ENCODE peak calls at places on chromosomes 7 and 10, in seven cellular contexts. One of them, this sample, is unnamed. For H3K36me3, the result is how much of the 10 kb centered on the place peaks cover.

GRCh38 chr7:28682811-28683210 is 270.5 kb downstream of the CREB5 start:
- DNase-seq in mesendoderm: no peak
- DNase-seq in heart left ventricle: no peak
- DNase-seq in lower lobe of right lung: no peak
- DNase-seq in upper lobe of left lung: no peak
- DNase-seq in colonic mucosa: no peak
- DNase-seq in body of pancreas: no peak
- DNase-seq in this sample: no peak

GRCh38 chr7:43138710-43139601 is 26.5 kb downstream of the HECW1 start:
- DNase-seq in lower lobe of right lung: no peak
- DNase-seq in mesendoderm: peak
- DNase-seq in upper lobe of left lung: no peak
- DNase-seq in body of pancreas: no peak
- DNase-seq in heart left ventricle: no peak
- DNase-seq in colonic mucosa: no peak
- DNase-seq in this sample: no peak

GRCh38 chr10:60618861-60619260 is 159.4 kb upstream of the CDK1 start:
- DNase-seq in lower lobe of right lung: no peak
- DNase-seq in upper lobe of left lung: no peak
- DNase-seq in mesendoderm: no peak
- DNase-seq in colonic mucosa: no peak
- DNase-seq in body of pancreas: no peak
- DNase-seq in heart left ventricle: no peak
- DNase-seq in this sample: no peak

GRCh38 chr7:973312-973711 is 2.0 kb downstream of the COX19 start:
- DNase-seq in mesendoderm: no peak
- DNase-seq in body of pancreas: no peak
- DNase-seq in lower lobe of right lung: no peak
- DNase-seq in heart left ventricle: no peak
- DNase-seq in colonic mucosa: no peak
- DNase-seq in upper lobe of left lung: no peak
- DNase-seq in this sample: no peak

GRCh38 chr10:130495116-130495862 is 359.1 kb downstream of the GLRX3 start:
- DNase-seq in colonic mucosa: no peak
- DNase-seq in body of pancreas: no peak
- DNase-seq in heart left ventricle: no peak
- DNase-seq in mesendoderm: no peak
- DNase-seq in lower lobe of right lung: no peak
- DNase-seq in upper lobe of left lung: peak
- DNase-seq in this sample: no peak

GRCh38 chr10:32957341-32958084 is 517 bp downstream of the ITGB1 start:
- DNase-seq in colonic mucosa: peak
- DNase-seq in lower lobe of right lung: peak
- DNase-seq in upper lobe of left lung: peak
- DNase-seq in mesendoderm: peak
- DNase-seq in body of pancreas: peak
- DNase-seq in heart left ventricle: peak
- DNase-seq in this sample: peak

GRCh38 chr10:120951288-120951687 is 100.1 kb downstream of the WDR11 start:
- DNase-seq in upper lobe of left lung: no peak
- DNase-seq in heart left ventricle: no peak
- DNase-seq in colonic mucosa: no peak
- DNase-seq in lower lobe of right lung: no peak
- DNase-seq in mesendoderm: peak
- DNase-seq in body of pancreas: no peak
- DNase-seq in this sample: no peak

GRCh38 chr7:149126662-149127321 is 668 bp upstream of the ZNF425 start:
- DNase-seq in lower lobe of right lung: peak
- DNase-seq in body of pancreas: peak
- DNase-seq in heart left ventricle: peak
- DNase-seq in upper lobe of left lung: peak
- DNase-seq in colonic mucosa: peak
- DNase-seq in mesendoderm: peak
- DNase-seq in this sample: peak

GRCh38 chr7:158325530-158326381 is 261.9 kb downstream of the PTPRN2 start:
- DNase-seq in heart left ventricle: no peak
- DNase-seq in colonic mucosa: no peak
- DNase-seq in body of pancreas: peak
- DNase-seq in mesendoderm: peak
- DNase-seq in upper lobe of left lung: peak
- DNase-seq in lower lobe of right lung: no peak
- DNase-seq in this sample: peak

GRCh38 chr10:5611899-5612680 is 54.3 kb downstream of the ASB13 start:
- DNase-seq in colonic mucosa: no peak
- DNase-seq in body of pancreas: no peak
- DNase-seq in lower lobe of right lung: peak
- DNase-seq in heart left ventricle: no peak
- DNase-seq in upper lobe of left lung: no peak
- DNase-seq in mesendoderm: no peak
- DNase-seq in this sample: no peak

GRCh38 chr7:41987-42386 is 150.4 kb upstream of the FAM20C start:
- DNase-seq in mesendoderm: no peak
- DNase-seq in heart left ventricle: no peak
- DNase-seq in upper lobe of left lung: no peak
- DNase-seq in colonic mucosa: peak
- DNase-seq in lower lobe of right lung: peak
- DNase-seq in body of pancreas: no peak
- DNase-seq in this sample: peak

GRCh38 chr7:156577645-156578577 is 62.7 kb upstream of the RNF32 start:
- DNase-seq in heart left ventricle: no peak
- DNase-seq in body of pancreas: no peak
- DNase-seq in upper lobe of left lung: no peak
- DNase-seq in colonic mucosa: no peak
- DNase-seq in mesendoderm: no peak
- DNase-seq in lower lobe of right lung: no peak
- DNase-seq in this sample: no peak

GRCh38 chr10:48456361-48456804 is 148.5 kb downstream of the ARHGAP22 start:
- DNase-seq in body of pancreas: peak
- DNase-seq in lower lobe of right lung: peak
- DNase-seq in mesendoderm: no peak
- DNase-seq in heart left ventricle: peak
- DNase-seq in upper lobe of left lung: peak
- DNase-seq in colonic mucosa: peak
- DNase-seq in this sample: no peak

GRCh38 chr10:26472440-26472778 is 34.3 kb downstream of the APBB1IP start:
- DNase-seq in colonic mucosa: no peak
- DNase-seq in upper lobe of left lung: no peak
- DNase-seq in heart left ventricle: no peak
- DNase-seq in mesendoderm: no peak
- DNase-seq in lower lobe of right lung: no peak
- DNase-seq in body of pancreas: no peak
- DNase-seq in this sample: no peak

GRCh38 chr7:27199820-27200760 is at the start of gene HOXA13:
- DNase-seq in heart left ventricle: no peak
- DNase-seq in upper lobe of left lung: peak
- DNase-seq in body of pancreas: no peak
- DNase-seq in mesendoderm: no peak
- DNase-seq in colonic mucosa: peak
- DNase-seq in lower lobe of right lung: no peak
- DNase-seq in this sample: no peak

GRCh38 chr7:75624134-75624832 is 114.5 kb downstream of the HIP1 start:
- DNase-seq in lower lobe of right lung: peak
- DNase-seq in heart left ventricle: peak
- DNase-seq in mesendoderm: peak
- DNase-seq in body of pancreas: peak
- DNase-seq in upper lobe of left lung: no peak
- DNase-seq in colonic mucosa: no peak
- DNase-seq in this sample: peak

GRCh38 chr7:157140118-157140905 is 1.6 kb downstream of the UBE3C start:
- DNase-seq in colonic mucosa: no peak
- DNase-seq in lower lobe of right lung: no peak
- DNase-seq in mesendoderm: no peak
- DNase-seq in heart left ventricle: no peak
- DNase-seq in body of pancreas: no peak
- DNase-seq in upper lobe of left lung: peak
- DNase-seq in this sample: no peak

GRCh38 chr10:23496727-23497126 is 57.9 kb downstream of the OTUD1 start:
- DNase-seq in mesendoderm: no peak
- DNase-seq in lower lobe of right lung: no peak
- DNase-seq in heart left ventricle: no peak
- DNase-seq in body of pancreas: no peak
- DNase-seq in colonic mucosa: no peak
- DNase-seq in upper lobe of left lung: no peak
- DNase-seq in this sample: no peak

GRCh38 chr7:85602196-85602595 is 415.3 kb upstream of the SEMA3D start:
- DNase-seq in body of pancreas: no peak
- DNase-seq in lower lobe of right lung: no peak
- DNase-seq in colonic mucosa: no peak
- DNase-seq in mesendoderm: no peak
- DNase-seq in heart left ventricle: no peak
- DNase-seq in upper lobe of left lung: no peak
- DNase-seq in this sample: no peak

GRCh38 chr7:115933463-115933862 is 97.1 kb downstream of the TFEC start:
- DNase-seq in colonic mucosa: no peak
- DNase-seq in body of pancreas: no peak
- DNase-seq in heart left ventricle: no peak
- DNase-seq in lower lobe of right lung: no peak
- DNase-seq in upper lobe of left lung: no peak
- DNase-seq in mesendoderm: no peak
- DNase-seq in this sample: no peak

GRCh38 chr7:285731-286130 is 4.2 kb upstream of the FOXL3 start:
- DNase-seq in colonic mucosa: peak
- DNase-seq in body of pancreas: no peak
- DNase-seq in mesendoderm: no peak
- DNase-seq in heart left ventricle: no peak
- DNase-seq in upper lobe of left lung: no peak
- DNase-seq in lower lobe of right lung: peak
- DNase-seq in this sample: no peak

GRCh38 chr10:45201271-45201670 is 114.1 kb downstream of the OR13A1 start:
- DNase-seq in upper lobe of left lung: no peak
- DNase-seq in lower lobe of right lung: no peak
- DNase-seq in mesendoderm: no peak
- DNase-seq in body of pancreas: no peak
- DNase-seq in colonic mucosa: no peak
- DNase-seq in heart left ventricle: no peak
- DNase-seq in this sample: no peak

GRCh38 chr10:28719789-28720436 is 42.6 kb downstream of the BAMBI start:
- DNase-seq in mesendoderm: peak
- DNase-seq in heart left ventricle: no peak
- DNase-seq in body of pancreas: no peak
- DNase-seq in colonic mucosa: no peak
- DNase-seq in lower lobe of right lung: no peak
- DNase-seq in upper lobe of left lung: no peak
- DNase-seq in this sample: no peak

GRCh38 chr10:61752111-61753011 is 89.6 kb downstream of the CABCOCO1 start:
- DNase-seq in lower lobe of right lung: no peak
- DNase-seq in colonic mucosa: no peak
- DNase-seq in body of pancreas: no peak
- DNase-seq in upper lobe of left lung: no peak
- DNase-seq in mesendoderm: no peak
- DNase-seq in heart left ventricle: no peak
- DNase-seq in this sample: no peak

GRCh38 chr7:32381024-32381601 is 109.1 kb downstream of the LSM5 start:
- DNase-seq in body of pancreas: no peak
- DNase-seq in lower lobe of right lung: no peak
- DNase-seq in mesendoderm: peak
- DNase-seq in upper lobe of left lung: no peak
- DNase-seq in heart left ventricle: no peak
- DNase-seq in colonic mucosa: no peak
- DNase-seq in this sample: no peak

DNA sequence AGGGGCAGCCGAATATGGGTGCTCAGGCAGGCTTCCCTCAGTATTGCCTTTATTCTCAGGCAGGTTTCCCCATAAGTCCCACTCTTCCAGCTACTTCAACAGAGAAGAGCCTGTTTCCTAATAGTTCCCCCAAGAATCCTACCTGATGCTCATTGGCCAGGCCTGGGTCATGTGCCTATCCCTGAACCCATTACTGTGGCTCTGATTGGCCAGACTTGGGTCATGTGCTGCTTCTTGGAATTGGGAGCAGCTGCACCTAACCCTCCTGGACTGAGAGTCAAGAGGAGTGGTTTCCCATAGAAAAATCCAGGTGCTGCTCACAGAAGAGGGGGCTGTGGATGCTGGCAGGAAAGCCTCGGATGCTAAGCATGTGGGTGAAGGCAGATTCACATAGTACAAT is 21.7 kb downstream of the OPALIN start:
- DNase-seq in body of pancreas: no peak
- DNase-seq in upper lobe of left lung: no peak
- DNase-seq in lower lobe of right lung: no peak
- DNase-seq in heart left ventricle: no peak
- DNase-seq in mesendoderm: peak
- DNase-seq in colonic mucosa: no peak
- DNase-seq in this sample: peak
- H3K36me3 ChIP-seq in body of pancreas: under half
- H3K36me3 ChIP-seq in upper lobe of left lung: under half
- H3K36me3 ChIP-seq in lower lobe of right lung: under half
- H3K36me3 ChIP-seq in heart left ventricle: under half
- H3K36me3 ChIP-seq in mesendoderm: under half
- H3K36me3 ChIP-seq in colonic mucosa: under half
- H3K36me3 ChIP-seq in this sample: under half

DNA sequence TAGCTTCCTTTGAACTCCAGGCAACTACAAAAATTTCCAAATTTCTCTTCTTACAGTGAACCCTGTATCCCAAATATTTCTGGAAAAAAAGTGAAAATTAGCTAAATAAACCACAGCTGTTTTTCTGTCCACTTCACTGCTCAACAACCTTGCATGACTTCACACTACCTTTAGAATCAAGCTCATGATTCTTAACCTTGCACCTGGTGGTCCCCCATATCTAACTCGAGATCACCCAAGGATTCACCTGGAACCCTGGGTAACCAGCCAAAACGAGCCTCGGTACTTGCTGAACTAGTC is 47.5 kb downstream of the PDLIM1 start:
- DNase-seq in colonic mucosa: no peak
- DNase-seq in lower lobe of right lung: no peak
- DNase-seq in mesendoderm: no peak
- DNase-seq in heart left ventricle: no peak
- DNase-seq in body of pancreas: no peak
- DNase-seq in upper lobe of left lung: no peak
- DNase-seq in this sample: no peak
- H3K36me3 ChIP-seq in colonic mucosa: under half
- H3K36me3 ChIP-seq in lower lobe of right lung: half or more
- H3K36me3 ChIP-seq in mesendoderm: under half
- H3K36me3 ChIP-seq in heart left ventricle: half or more
- H3K36me3 ChIP-seq in body of pancreas: under half
- H3K36me3 ChIP-seq in upper lobe of left lung: half or more
- H3K36me3 ChIP-seq in this sample: under half

GRCh38 chr7:138902156-138902555 is 79.0 kb downstream of the KIAA1549 start:
- DNase-seq in upper lobe of left lung: no peak
- DNase-seq in body of pancreas: no peak
- DNase-seq in lower lobe of right lung: no peak
- DNase-seq in heart left ventricle: no peak
- DNase-seq in mesendoderm: no peak
- DNase-seq in colonic mucosa: no peak
- DNase-seq in this sample: no peak
- H3K36me3 ChIP-seq in upper lobe of left lung: under half
- H3K36me3 ChIP-seq in body of pancreas: under half
- H3K36me3 ChIP-seq in lower lobe of right lung: under half
- H3K36me3 ChIP-seq in heart left ventricle: under half
- H3K36me3 ChIP-seq in mesendoderm: under half
- H3K36me3 ChIP-seq in colonic mucosa: under half
- H3K36me3 ChIP-seq in this sample: under half

DNA sequence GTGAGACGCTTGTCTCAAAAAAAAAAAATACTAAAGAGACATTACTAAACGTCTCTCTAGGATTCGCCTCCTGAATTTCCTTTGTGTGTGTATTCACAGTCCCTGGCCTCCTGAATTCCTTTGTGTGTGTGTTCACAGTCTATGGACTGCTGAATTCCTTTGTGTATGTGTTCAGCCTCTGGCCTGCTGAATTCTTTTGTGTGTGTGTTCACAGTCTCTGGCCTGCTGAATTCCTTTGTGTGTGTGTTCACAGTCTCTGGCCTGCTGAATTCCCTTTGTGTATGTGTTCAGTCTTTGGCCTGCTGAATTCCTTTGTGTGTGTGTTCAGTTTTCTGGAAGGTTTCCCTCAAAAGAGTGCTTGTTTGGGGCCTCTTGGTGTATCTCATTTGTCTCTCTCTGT is 8.2 kb downstream of the BMS1 start:
- DNase-seq in body of pancreas: no peak
- DNase-seq in colonic mucosa: no peak
- DNase-seq in heart left ventricle: no peak
- DNase-seq in mesendoderm: peak
- DNase-seq in lower lobe of right lung: no peak
- DNase-seq in upper lobe of left lung: no peak
- DNase-seq in this sample: no peak
- H3K36me3 ChIP-seq in body of pancreas: under half
- H3K36me3 ChIP-seq in colonic mucosa: under half
- H3K36me3 ChIP-seq in heart left ventricle: half or more
- H3K36me3 ChIP-seq in mesendoderm: under half
- H3K36me3 ChIP-seq in lower lobe of right lung: half or more
- H3K36me3 ChIP-seq in upper lobe of left lung: half or more
- H3K36me3 ChIP-seq in this sample: under half

This sample was measured in testis.